ENCODE peak calls at places on chromosomes 16 and 17, in five cellular contexts. M is cardiac muscle cell, O is neural progenitor cell, G is right cardiac atrium, K is fibroblast of lung. E is an unnamed sample.
A peak's percentile ranks its signal among the peaks of the same experiment; 100 is the strongest.

GRCh38 chr17:58052951-58053715 is 30.1 kb upstream of the DYNLL2 start:
- DNase-seq in M (no peak), O (no peak), G (no peak), K (no peak), E (no peak)

GRCh38 chr17:82415786-82416185 is 2.4 kb upstream of the HEXD start:
- DNase-seq in M (no peak), O (no peak), G (no peak), K (no peak), E (no peak)

GRCh38 chr17:28484296-28484695 is 10.9 kb downstream of the SLC13A2 start:
- DNase-seq in M (no peak), O (no peak), G (no peak), K (no peak), E (no peak)

GRCh38 chr17:18910326-18910725 is 41.6 kb upstream of the SLC5A10 start:
- DNase-seq in M (no peak), O (no peak), G (no peak), K (no peak), E (no peak)

GRCh38 chr16:27400751-27401620 is 988 bp upstream of the IL21R start:
- DNase-seq in M (peak; percentile 45), O (no peak), G (no peak), K (peak; percentile 75), E (no peak)

GRCh38 chr16:22816475-22816874 is 2.5 kb downstream of the HS3ST2 start:
- DNase-seq in M (no peak), O (no peak), G (no peak), K (no peak), E (no peak)

GRCh38 chr16:66026931-66027330 is 339.6 kb upstream of the CDH5 start:
- DNase-seq in M (no peak), O (no peak), G (no peak), K (no peak), E (no peak)

GRCh38 chr17:75182319-75182568 is 515 bp downstream of the SUMO2 start:
- DNase-seq in M (no peak), O (no peak), G (no peak), K (no peak), E (no peak)

GRCh38 chr16:2194166-2194834 is 2.1 kb downstream of the CASKIN1 start:
- DNase-seq in M (peak; percentile 27), O (peak; percentile 51), G (no peak), K (peak; percentile 39), E (peak; percentile 42)

GRCh38 chr17:41660221-41660711 is 28.4 kb upstream of the EIF1 start:
- DNase-seq in M (no peak), O (no peak), G (no peak), K (no peak), E (no peak)

GRCh38 chr16:1333854-1334719 is 642 bp downstream of the BAIAP3 start:
- DNase-seq in M (no peak), O (peak; percentile 54), G (no peak), K (no peak), E (no peak)

GRCh38 chr17:61235821-61236197 is 163.8 kb upstream of the TBX2 start:
- DNase-seq in M (peak; percentile 64), O (peak; percentile 10), G (no peak), K (peak; percentile 73), E (peak; percentile 86)

GRCh38 chr17:77001487-77001886 is 133.3 kb downstream of the MGAT5B start:
- DNase-seq in M (no peak), O (no peak), G (no peak), K (no peak), E (no peak)
- H3K4me1 ChIP-seq in M (no peaks in the 10 kb centered on the region), O (peaks cover 23% of the 10 kb centered on the region), G (no peaks in the 10 kb centered on the region), K (no peaks in the 10 kb centered on the region), E (peaks cover 25% of the 10 kb centered on the region)

GRCh38 chr17:2068589-2069051 is 13.7 kb downstream of the HIC1 start:
- DNase-seq in M (peak; percentile 31), O (no peak), G (peak; percentile 28), K (peak; percentile 92), E (peak; percentile 27)

GRCh38 chr17:2068101-2068518 is 13.2 kb downstream of the HIC1 start:
- DNase-seq in M (peak; percentile 66), O (no peak), G (no peak), K (peak; percentile 98), E (no peak)

GRCh38 chr17:2071421-2072281 is 16.7 kb downstream of the HIC1 start:
- DNase-seq in M (peak; percentile 80), O (no peak), G (peak; percentile 76), K (peak; percentile 76), E (no peak)

GRCh38 chr17:2070241-2071023 is 15.5 kb downstream of the HIC1 start:
- DNase-seq in M (no peak), O (no peak), G (peak; percentile 22), K (no peak), E (no peak)

DNA sequence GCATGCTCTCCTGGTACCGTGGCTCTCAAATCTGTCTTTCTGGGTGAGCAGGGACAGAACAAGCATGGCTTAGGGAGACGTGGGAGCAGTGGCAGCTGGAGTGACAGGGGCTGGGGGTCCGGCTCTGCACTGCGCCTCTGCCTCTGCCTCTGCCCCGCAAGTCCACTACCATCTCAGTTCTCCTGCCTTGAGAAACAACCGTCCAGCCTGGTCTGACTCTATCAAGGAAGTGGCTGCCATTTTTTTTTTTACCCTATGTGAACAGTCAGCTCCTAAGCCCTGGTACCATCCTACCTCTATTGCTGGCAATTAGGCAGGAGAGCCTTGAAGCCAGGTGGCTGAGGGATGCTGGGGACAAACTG is 16.1 kb downstream of the HIC1 start:
- DNase-seq in M (no peak), O (no peak), G (no peak), K (no peak), E (no peak)
- H3K27me3 ChIP-seq in M (no peaks in the 10 kb centered on the region), O (no peaks in the 10 kb centered on the region), G (no peaks in the 10 kb centered on the region), K (no peaks in the 10 kb centered on the region), E (no peaks in the 10 kb centered on the region)

DNA sequence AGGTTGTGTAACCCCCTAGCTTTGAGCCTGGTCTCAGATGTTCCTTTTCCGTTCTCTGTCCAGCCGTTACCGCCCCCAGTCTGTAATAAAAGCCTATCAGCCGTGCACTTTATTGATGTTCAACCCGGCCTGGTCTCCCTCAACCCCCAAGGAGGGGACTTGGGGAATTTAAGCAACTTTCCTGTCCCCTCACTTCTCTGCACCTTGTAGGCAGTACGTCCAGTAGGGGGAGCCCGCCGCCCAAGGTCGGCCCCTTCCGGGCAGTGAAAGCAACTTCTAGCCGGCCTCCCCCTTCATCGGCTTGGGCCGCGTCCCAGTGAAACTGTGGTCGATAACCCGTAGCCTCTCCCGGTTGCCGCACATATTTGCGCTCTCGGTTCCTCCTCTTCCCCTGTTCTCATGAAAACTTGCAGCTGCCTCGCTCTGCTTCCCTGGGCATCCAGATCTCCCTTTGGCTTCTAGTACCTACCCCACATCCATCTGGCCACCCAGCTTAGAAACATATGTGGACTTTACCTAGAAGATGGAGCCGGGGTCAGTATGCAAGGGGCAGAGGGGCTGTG is 7.9 kb downstream of the PNPO start:
- DNase-seq in M (peak; percentile 95), O (peak; percentile 94), G (peak; percentile 92), K (peak; percentile 81), E (peak; percentile 88)
- H3K27ac ChIP-seq in M (no peak overlapping the region), O (no peak overlapping the region), G (peak overlapping the region; percentile 89), K (peak overlapping the region; percentile 39), E (no peak overlapping the region)

DNA sequence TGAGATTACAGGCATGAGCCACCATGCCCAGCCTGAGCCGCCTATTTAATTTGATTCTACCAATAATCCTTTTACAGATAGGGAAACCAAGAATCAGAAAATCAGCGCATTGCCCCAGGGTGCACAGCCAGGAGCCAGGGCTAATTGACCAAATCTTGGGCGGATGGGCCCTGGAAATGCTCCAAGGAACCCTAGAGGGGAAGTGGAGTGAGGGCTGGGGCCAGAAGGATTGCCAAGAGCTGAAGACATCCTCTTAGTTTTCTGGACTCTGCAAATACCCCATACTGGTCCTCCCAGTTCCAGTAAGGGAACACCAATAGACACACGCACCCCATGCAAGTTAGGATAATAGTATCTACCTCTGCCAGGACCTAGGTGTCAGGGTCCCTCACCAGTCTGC is 3.8 kb downstream of the FHOD1 start:
- DNase-seq in M (no peak), O (no peak), G (peak; percentile 50), K (no peak), E (no peak)
- H3K4me1 ChIP-seq in M (peaks cover 5% of the 10 kb centered on the region), O (peaks cover 15% of the 10 kb centered on the region), G (peaks cover 28% of the 10 kb centered on the region), K (peaks cover 59% of the 10 kb centered on the region), E (peaks cover 35% of the 10 kb centered on the region)

E was measured in SJCRH30.